ENCODE peak calls at places on chromosomes 13 and 19, in seven cellular contexts. C is mesendoderm, N is neuronal stem cell, J is H1, R is mesenchymal stem cell, H is IMR-90, Y is trophoblast cell. U is an unnamed sample.

GRCh38 chr19:51651216-51651846 is 4.7 kb upstream of the SIGLEC14 start:
- DNase-seq in C (no peak), N (no peak), J (no peak), R (no peak), H (no peak), Y (peak; percentile 29), U (no peak)

GRCh38 chr19:4870025-4870700 is 2.7 kb upstream of the PLIN3 start:
- DNase-seq in C (peak; percentile 93), N (no peak), J (no peak), R (peak; percentile 97), H (peak; percentile 92), Y (peak; percentile 91), U (peak; percentile 81)

GRCh38 chr19:3125900-3126524 is 9.8 kb upstream of the GNA15 start:
- DNase-seq in C (peak; percentile 68), N (no peak), J (peak; percentile 87), R (peak; percentile 30), H (no peak), Y (peak; percentile 80), U (peak; percentile 95)

GRCh38 chr19:48568345-48568886 is 16.4 kb downstream of the SULT2B1 start:
- DNase-seq in C (peak; percentile 88), N (no peak), J (peak; percentile 68), R (peak; percentile 93), H (peak; percentile 88), Y (peak; percentile 78), U (peak; percentile 76)

GRCh38 chr13:52846567-52847321 is 1.7 kb downstream of the PCDH8 start:
- DNase-seq in C (peak; percentile 85), N (peak; percentile 85), J (peak; percentile 96), R (no peak), H (peak; percentile 2), Y (peak; percentile 6), U (peak; percentile 90)

GRCh38 chr19:11422163-11423068 is 3.3 kb upstream of the RGL3 start:
- DNase-seq in C (peak; percentile 96), N (peak; percentile 17), J (peak; percentile 99), R (peak; percentile 78), H (no peak), Y (peak; percentile 78), U (peak; percentile 99)

GRCh38 chr13:110624766-110625756 is 9.7 kb downstream of the NAXD start:
- DNase-seq in C (no peak), N (peak; percentile 55), J (peak; percentile 43), R (no peak), H (no peak), Y (no peak), U (no peak)

GRCh38 chr13:20843177-20843576 is 59.4 kb downstream of the XPO4 start:
- DNase-seq in C (no peak), N (no peak), J (no peak), R (no peak), H (peak; percentile 18), Y (no peak), U (no peak)

GRCh38 chr13:25171517-25172302 is at the start of gene AMER2:
- DNase-seq in C (peak; percentile 36), N (peak; percentile 57), J (peak; percentile 64), R (peak; percentile 35), H (no peak), Y (peak; percentile 39), U (no peak)

GRCh38 chr19:32671883-32672282 is 3.1 kb downstream of the ANKRD27 start:
- DNase-seq in C (no peak), N (no peak), J (no peak), R (no peak), H (no peak), Y (no peak), U (no peak)

GRCh38 chr13:109271991-109272454 is 514.4 kb downstream of the IRS2 start:
- DNase-seq in C (peak; percentile 45), N (no peak), J (no peak), R (peak; percentile 51), H (no peak), Y (peak; percentile 66), U (no peak)

GRCh38 chr19:39446365-39447084 is 1.1 kb downstream of the SUPT5H start:
- DNase-seq in C (no peak), N (no peak), J (no peak), R (no peak), H (no peak), Y (no peak), U (no peak)

GRCh38 chr13:74132768-74133656 is 1.2 kb downstream of the KLF12 start:
- DNase-seq in C (peak; percentile 75), N (peak; percentile 24), J (peak; percentile 55), R (peak; percentile 74), H (peak; percentile 50), Y (no peak), U (peak; percentile 34)

GRCh38 chr19:11195169-11195568 is 2.2 kb downstream of the KANK2 start:
- DNase-seq in C (no peak), N (no peak), J (no peak), R (peak; percentile 43), H (peak; percentile 17), Y (no peak), U (no peak)

GRCh38 chr13:31007392-31007791 is 74.9 kb downstream of the TEX26 start:
- DNase-seq in C (no peak), N (no peak), J (peak; percentile 23), R (no peak), H (no peak), Y (no peak), U (no peak)

GRCh38 chr19:32674959-32675719 is at the start of gene ANKRD27:
- DNase-seq in C (peak; percentile 99), N (peak; percentile 99), J (peak; percentile 99), R (peak; percentile 98), H (peak; percentile 96), Y (peak; percentile 100), U (peak; percentile 97)

GRCh38 chr13:30581582-30581981 is 36.1 kb upstream of the USPL1 start:
- DNase-seq in C (peak; percentile 42), N (no peak), J (no peak), R (peak; percentile 16), H (peak; percentile 36), Y (peak; percentile 7), U (no peak)

GRCh38 chr13:20547479-20547908 is 19.5 kb upstream of the IFT88 start:
- DNase-seq in C (no peak), N (no peak), J (no peak), R (no peak), H (no peak), Y (no peak), U (no peak)

GRCh38 chr13:46795321-46795720 is 1.6 kb downstream of the ESD start:
- DNase-seq in C (peak; percentile 36), N (no peak), J (no peak), R (no peak), H (no peak), Y (no peak), U (no peak)

GRCh38 chr19:7395360-7395781 is 46.6 kb downstream of the ARHGEF18 start:
- DNase-seq in C (no peak), N (no peak), J (peak; percentile 52), R (peak; percentile 26), H (no peak), Y (no peak), U (no peak)

GRCh38 chr19:46427518-46427917 is 1.2 kb downstream of the PNMA8C start:
- DNase-seq in C (no peak), N (no peak), J (no peak), R (no peak), H (no peak), Y (no peak), U (no peak)

GRCh38 chr13:108850706-108851105 is 221.3 kb downstream of the MYO16 start:
- DNase-seq in C (no peak), N (no peak), J (no peak), R (no peak), H (no peak), Y (no peak), U (no peak)

GRCh38 chr13:84393981-84394625 is 511.8 kb upstream of the SLITRK1 start:
- DNase-seq in C (peak; percentile 3), N (no peak), J (no peak), R (no peak), H (no peak), Y (no peak), U (no peak)
- H3K4ac ChIP-seq in C (no peak overlapping the region), N (no peak overlapping the region), J (no peak overlapping the region), R (no peak overlapping the region), H (no peak overlapping the region), Y (no peak overlapping the region), U (no peak overlapping the region)

GRCh38 chr13:99208185-99208584 is 7.5 kb downstream of the UBAC2 start:
- DNase-seq in C (no peak), N (no peak), J (peak; percentile 28), R (no peak), H (no peak), Y (no peak), U (no peak)

GRCh38 chr13:99205621-99206220 is 5.1 kb downstream of the UBAC2 start:
- DNase-seq in C (peak; percentile 47), N (no peak), J (peak; percentile 24), R (no peak), H (no peak), Y (no peak), U (no peak)

GRCh38 chr13:99207511-99207910 is 6.9 kb downstream of the UBAC2 start:
- DNase-seq in C (no peak), N (no peak), J (peak; percentile 33), R (no peak), H (no peak), Y (no peak), U (no peak)

GRCh38 chr13:99206226-99206625 is 5.6 kb downstream of the UBAC2 start:
- DNase-seq in C (no peak), N (no peak), J (no peak), R (no peak), H (no peak), Y (no peak), U (no peak)

GRCh38 chr13:99206873-99207272 is 6.2 kb downstream of the UBAC2 start:
- DNase-seq in C (no peak), N (no peak), J (no peak), R (no peak), H (no peak), Y (no peak), U (no peak)
- H3K4ac ChIP-seq in C (no peak overlapping the region), N (no peak overlapping the region), J (no peak overlapping the region), R (no peak overlapping the region), H (no peak overlapping the region), Y (no peak overlapping the region), U (no peak overlapping the region)

DNA sequence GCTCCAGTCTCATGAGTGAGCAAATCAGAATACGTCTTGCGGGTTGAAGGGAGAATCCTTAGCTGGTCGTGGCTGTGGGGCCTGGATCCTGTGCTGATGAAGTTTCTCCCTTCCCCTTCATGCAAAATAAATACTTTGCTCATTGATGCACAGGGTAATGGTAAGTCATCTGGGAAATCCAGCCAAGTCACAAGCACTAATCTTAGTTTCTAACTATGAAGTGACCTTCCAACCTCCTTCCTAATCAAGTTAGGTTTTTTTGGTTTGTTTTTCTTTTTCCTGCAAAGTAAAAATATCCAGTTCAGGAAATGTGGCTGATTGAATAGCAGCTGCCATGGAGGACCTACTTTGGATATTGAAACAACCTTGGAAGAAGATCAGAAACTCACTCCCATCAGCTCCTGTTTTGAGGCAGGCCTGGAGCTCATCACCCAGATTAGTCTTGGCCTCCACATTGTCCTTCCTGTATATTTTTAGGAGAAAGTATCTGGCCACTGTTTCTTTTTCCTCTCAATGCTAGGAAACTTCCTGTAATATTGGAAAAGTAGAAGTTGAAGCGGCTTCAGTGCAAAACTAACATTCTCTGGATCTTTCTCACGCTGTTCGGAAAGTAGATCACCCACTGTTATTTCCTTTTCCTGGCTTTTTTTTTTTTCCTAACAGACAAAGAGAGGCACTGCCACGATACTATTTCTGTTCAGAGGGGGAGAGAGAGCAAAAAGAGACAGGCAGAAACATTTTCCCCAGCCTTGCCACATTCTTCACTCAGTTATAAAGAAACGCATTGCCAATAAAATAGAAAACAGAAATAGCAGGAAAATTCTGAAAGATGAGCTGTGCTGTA is 12.2 kb upstream of the ARL11 start:
- DNase-seq in C (no peak), N (no peak), J (no peak), R (no peak), H (no peak), Y (no peak), U (no peak)
- H3K4ac ChIP-seq in C (no peak overlapping the region), N (no peak overlapping the region), J (no peak overlapping the region), R (no peak overlapping the region), H (no peak overlapping the region), Y (no peak overlapping the region), U (no peak overlapping the region)

GRCh38 chr19:34578173-34578572 is 96.6 kb downstream of the WTIP start:
- DNase-seq in C (no peak), N (no peak), J (peak; percentile 33), R (no peak), H (no peak), Y (no peak), U (peak; percentile 22)
- H3K4ac ChIP-seq in C (no peak overlapping the region), N (no peak overlapping the region), J (no peak overlapping the region), R (no peak overlapping the region), H (no peak overlapping the region), Y (no peak overlapping the region), U (no peak overlapping the region)